ENCODE peak calls at places on chromosomes 7 and 10, in five cellular contexts. J is SW 1271; G is choroid plexus epithelial cell; C is posterior vena cava; N is stimulated activated naive CD4-positive, alpha-beta T cell. Y is an unnamed sample.
A peak's percentile ranks its signal among the peaks of the same experiment; 100 is the strongest.

GRCh38 chr10:16950686-16951681 is 133.8 kb upstream of the RSU1 start:
- DNase-seq in J (no peak), G (peak; percentile 86), C (no peak), N (no peak), Y (peak; percentile 66)

GRCh38 chr7:98643232-98643985 is 26.3 kb downstream of the NPTX2 start:
- DNase-seq in J (no peak), G (no peak), C (no peak), N (no peak), Y (no peak)

GRCh38 chr10:32951111-32951510 is 6.9 kb downstream of the ITGB1 start:
- DNase-seq in J (no peak), G (peak; percentile 48), C (no peak), N (no peak), Y (no peak)

GRCh38 chr7:7765422-7765821 is 47.0 kb upstream of the RPA3 start:
- DNase-seq in J (no peak), G (no peak), C (no peak), N (no peak), Y (no peak)

GRCh38 chr10:3623746-3624145 is 161.3 kb downstream of the KLF6 start:
- DNase-seq in J (no peak), G (peak; percentile 93), C (no peak), N (no peak), Y (peak; percentile 87)

GRCh38 chr7:101782476-101782875 is 35.0 kb upstream of the CUX1 start:
- DNase-seq in J (no peak), G (no peak), C (no peak), N (no peak), Y (no peak)

GRCh38 chr10:128083191-128083895 is 42.9 kb downstream of the MKI67 start:
- DNase-seq in J (no peak), G (no peak), C (no peak), N (no peak), Y (no peak)

GRCh38 chr7:67407351-67407750 is 410.7 kb downstream of the TYW1 start:
- DNase-seq in J (no peak), G (no peak), C (no peak), N (no peak), Y (no peak)

GRCh38 chr7:55366461-55367138 is 1.5 kb downstream of the LANCL2 start:
- DNase-seq in J (no peak), G (peak; percentile 26), C (no peak), N (no peak), Y (no peak)

GRCh38 chr10:129140861-129141260 is 326.2 kb upstream of the MGMT start:
- DNase-seq in J (no peak), G (no peak), C (no peak), N (no peak), Y (no peak)

GRCh38 chr10:102596506-102596971 is 47.7 kb upstream of the TRIM8 start:
- DNase-seq in J (no peak), G (peak; percentile 79), C (no peak), N (peak; percentile 9), Y (peak; percentile 62)

GRCh38 chr10:119259345-119259744 is 52.0 kb downstream of the GRK5 start:
- DNase-seq in J (no peak), G (no peak), C (no peak), N (no peak), Y (no peak)

GRCh38 chr7:92246363-92247101 is 758 bp downstream of the ANKIB1 start:
- DNase-seq in J (no peak), G (peak; percentile 27), C (no peak), N (peak; percentile 68), Y (peak; percentile 18)

GRCh38 chr7:156218544-156219306 is 406.5 kb upstream of the SHH start:
- DNase-seq in J (no peak), G (no peak), C (no peak), N (no peak), Y (no peak)

GRCh38 chr10:30747633-30748032 is 118.1 kb upstream of the LYZL2 start:
- DNase-seq in J (no peak), G (peak; percentile 18), C (peak; percentile 78), N (no peak), Y (peak; percentile 78)

GRCh38 chr7:98617051-98617959 is at the start of gene NPTX2:
- DNase-seq in J (peak; percentile 41), G (no peak), C (no peak), N (no peak), Y (no peak)

GRCh38 chr7:101626069-101626671 is 2.9 kb downstream of the MYL10 start:
- DNase-seq in J (no peak), G (no peak), C (no peak), N (no peak), Y (no peak)

GRCh38 chr7:100211342-100211780 is 8.4 kb upstream of the PVRIG start:
- DNase-seq in J (no peak), G (no peak), C (no peak), N (peak; percentile 52), Y (no peak)

GRCh38 chr7:117682681-117683385 is 190.4 kb downstream of the CTTNBP2 start:
- DNase-seq in J (no peak), G (peak; percentile 50), C (no peak), N (no peak), Y (peak; percentile 19)

GRCh38 chr10:133225707-133226191 is 4.3 kb upstream of the UTF1 start:
- DNase-seq in J (no peak), G (no peak), C (no peak), N (no peak), Y (no peak)

GRCh38 chr10:62127975-62128374 is 140.7 kb downstream of the RTKN2 start:
- DNase-seq in J (no peak), G (no peak), C (no peak), N (no peak), Y (no peak)

GRCh38 chr10:130021373-130021950 is 57.4 kb upstream of the EBF3 start:
- DNase-seq in J (no peak), G (peak; percentile 30), C (no peak), N (no peak), Y (peak; percentile 87)

GRCh38 chr10:81403451-81403850 is 471.5 kb upstream of the NRG3 start:
- DNase-seq in J (no peak), G (no peak), C (no peak), N (no peak), Y (no peak)

GRCh38 chr10:124543146-124543545 is 81.5 kb downstream of the LHPP start:
- DNase-seq in J (no peak), G (no peak), C (no peak), N (no peak), Y (no peak)

GRCh38 chr7:22166928-22167327 is 190.0 kb downstream of the RAPGEF5 start:
- DNase-seq in J (no peak), G (no peak), C (no peak), N (no peak), Y (no peak)

GRCh38 chr7:48244902-48245301 is 73.6 kb downstream of the ABCA13 start:
- DNase-seq in J (no peak), G (peak; percentile 84), C (no peak), N (no peak), Y (peak; percentile 49)

GRCh38 chr10:30454744-30455498 is 20.9 kb downstream of the MAP3K8 start:
- DNase-seq in J (no peak), G (peak; percentile 98), C (no peak), N (no peak), Y (peak; percentile 86)

GRCh38 chr10:74293686-74294365 is 142.8 kb downstream of the ADK start:
- DNase-seq in J (no peak), G (peak; percentile 84), C (no peak), N (no peak), Y (peak; percentile 84)

GRCh38 chr10:70970830-70971229 is 82.5 kb upstream of the PCBD1 start:
- DNase-seq in J (no peak), G (no peak), C (no peak), N (no peak), Y (peak; percentile 23)

GRCh38 chr10:77416327-77417135 is 221.1 kb downstream of the KCNMA1 start:
- DNase-seq in J (peak; percentile 15), G (peak; percentile 70), C (no peak), N (no peak), Y (peak; percentile 88)

GRCh38 chr7:17207220-17207619 is 91.2 kb upstream of the AHR start:
- DNase-seq in J (no peak), G (peak; percentile 29), C (no peak), N (no peak), Y (peak; percentile 26)

GRCh38 chr7:47449810-47450586 is 131.9 kb downstream of the TNS3 start:
- DNase-seq in J (no peak), G (peak; percentile 73), C (peak; percentile 47), N (no peak), Y (peak; percentile 97)

GRCh38 chr10:127410030-127410429 is 139.1 kb upstream of the NPS start:
- DNase-seq in J (no peak), G (peak; percentile 18), C (peak; percentile 57), N (no peak), Y (no peak)

GRCh38 chr10:106913294-106913693 is 251.2 kb downstream of the SORCS1 start:
- DNase-seq in J (no peak), G (no peak), C (no peak), N (no peak), Y (no peak)

GRCh38 chr10:124329941-124330340 is 88.8 kb downstream of the OAT start:
- DNase-seq in J (no peak), G (no peak), C (peak; percentile 40), N (no peak), Y (no peak)

GRCh38 chr10:112140110-112140755 is 43.3 kb downstream of the GPAM start:
- DNase-seq in J (peak; percentile 31), G (peak; percentile 80), C (peak; percentile 84), N (peak; percentile 40), Y (peak; percentile 59)

GRCh38 chr7:46291064-46291463 is 370.0 kb upstream of the IGFBP3 start:
- DNase-seq in J (no peak), G (peak; percentile 39), C (no peak), N (no peak), Y (peak; percentile 54)

GRCh38 chr10:480928-481551 is 208.4 kb downstream of the DIP2C start:
- DNase-seq in J (no peak), G (peak; percentile 83), C (peak; percentile 44), N (no peak), Y (peak; percentile 57)